ENCODE peak calls at places on chromosome 22, in six cellular contexts. S is right lobe of liver, Y is RWPE1, D is left ventricle myocardium inferior, K is OCI-LY7, A is psoas muscle. M is an unnamed sample.

GRCh38 chr22:45597460-45598192 is 74.0 kb upstream of the ATXN10 start:
- DNase-seq in K (no peak), A (peak), Y (no peak), S (no peak), D (no peak), M (no peak)

GRCh38 chr22:50585238-50585637 is 2.6 kb upstream of the CHKB start:
- DNase-seq in D (no peak), Y (no peak), S (no peak), K (no peak), A (no peak), M (no peak)

GRCh38 chr22:20268350-20269012 is 363 bp upstream of the RTN4R start:
- DNase-seq in S (peak), Y (peak), A (peak), K (peak), D (peak), M (peak)

GRCh38 chr22:35348026-35348590 is 32.8 kb upstream of the HMOX1 start:
- DNase-seq in Y (no peak), S (no peak), D (no peak), K (no peak), A (no peak), M (no peak)

GRCh38 chr22:35838849-35839646 is 121.4 kb downstream of the APOL5 start:
- DNase-seq in S (no peak), K (peak), Y (peak), A (no peak), D (no peak), M (peak)

GRCh38 chr22:47835726-47836125 is 1073.3 kb downstream of the TBC1D22A start:
- DNase-seq in S (no peak), D (no peak), Y (peak), K (no peak), A (no peak), M (peak)

GRCh38 chr22:43477151-43477725 is 65.4 kb downstream of the MPPED1 start:
- DNase-seq in S (no peak), K (no peak), A (no peak), D (no peak), Y (no peak), M (no peak)

GRCh38 chr22:42437488-42438292 is 5.5 kb upstream of the NFAM1 start:
- DNase-seq in D (peak), Y (peak), S (peak), A (peak), K (peak), M (peak)

GRCh38 chr22:23370251-23370650 is 189.9 kb downstream of the BCR start:
- DNase-seq in K (no peak), S (no peak), Y (no peak), D (no peak), A (no peak), M (no peak)

GRCh38 chr22:23533328-23533762 is 46.7 kb downstream of the IGLL1 start:
- DNase-seq in K (peak), S (no peak), D (no peak), Y (peak), A (peak), M (peak)

GRCh38 chr22:47296405-47297260 is 534.2 kb downstream of the TBC1D22A start:
- DNase-seq in K (no peak), D (no peak), A (no peak), Y (no peak), S (no peak), M (no peak)

GRCh38 chr22:44335066-44335839 is 22.5 kb upstream of the SHISAL1 start:
- DNase-seq in S (no peak), A (no peak), K (no peak), Y (no peak), D (no peak), M (no peak)

GRCh38 chr22:42187646-42188045 is 57.0 kb upstream of the CYP2D6 start:
- DNase-seq in D (no peak), Y (no peak), S (no peak), A (no peak), K (no peak), M (no peak)

GRCh38 chr22:50531546-50532352 is 1.9 kb upstream of the TYMP start:
- DNase-seq in S (peak), A (peak), D (peak), Y (no peak), K (peak), M (peak)

GRCh38 chr22:45877036-45877380 is 100.0 kb downstream of the WNT7B start:
- DNase-seq in A (no peak), K (no peak), Y (no peak), S (no peak), D (no peak), M (no peak)

GRCh38 chr22:41288245-41288946 is 2.4 kb upstream of the RANGAP1 start:
- DNase-seq in A (no peak), Y (peak), K (no peak), D (no peak), S (peak), M (peak)

GRCh38 chr22:17698948-17699347 is 60.4 kb downstream of the BCL2L13 start:
- DNase-seq in Y (no peak), A (no peak), S (no peak), D (no peak), K (no peak), M (no peak)
- TF ChIP-seq CTCF in Y (no peak), A (no peak), S (no peak), D (no peak), K (no peak), M (no peak)

DNA sequence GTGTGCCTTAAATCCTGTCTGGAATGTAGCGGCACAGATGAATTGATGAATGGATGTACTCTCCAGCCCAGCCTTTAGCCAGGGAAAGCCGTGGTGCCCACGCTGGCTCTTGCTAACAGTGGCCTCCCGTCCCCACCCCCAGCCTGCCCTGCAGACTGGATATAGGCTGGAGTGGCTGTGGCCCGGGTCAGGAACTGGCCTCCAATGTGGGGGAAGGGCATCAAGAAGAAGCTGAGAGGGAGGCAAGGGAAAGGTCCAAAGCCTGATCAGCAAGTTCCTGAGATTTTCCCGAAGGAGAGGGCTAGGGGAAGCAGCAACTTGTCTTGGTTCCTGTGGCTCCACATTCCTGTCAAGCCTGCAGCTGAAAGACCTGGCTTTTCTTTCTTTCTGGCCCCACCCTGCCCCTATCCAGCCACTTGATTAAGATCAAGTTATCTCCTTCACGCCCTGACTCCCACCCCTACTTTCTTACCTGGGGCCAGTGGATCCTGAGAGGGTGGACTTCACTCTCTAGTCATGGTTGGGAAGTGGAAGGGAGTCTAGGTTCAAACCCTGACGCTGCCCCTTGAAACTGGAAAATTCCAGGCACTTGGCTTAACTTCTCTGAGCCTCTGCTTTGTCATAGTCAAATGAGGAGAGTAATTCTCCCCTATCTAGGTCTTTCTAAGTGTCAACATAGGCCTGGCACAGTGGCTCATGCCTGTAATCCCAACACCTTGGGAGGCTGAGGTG is 11.0 kb upstream of the MICALL1 start:
- DNase-seq in A (no peak), Y (no peak), S (no peak), D (no peak), K (no peak), M (no peak)
- TF ChIP-seq CTCF in A (no peak), Y (no peak), S (no peak), D (no peak), K (no peak), M (no peak)

DNA sequence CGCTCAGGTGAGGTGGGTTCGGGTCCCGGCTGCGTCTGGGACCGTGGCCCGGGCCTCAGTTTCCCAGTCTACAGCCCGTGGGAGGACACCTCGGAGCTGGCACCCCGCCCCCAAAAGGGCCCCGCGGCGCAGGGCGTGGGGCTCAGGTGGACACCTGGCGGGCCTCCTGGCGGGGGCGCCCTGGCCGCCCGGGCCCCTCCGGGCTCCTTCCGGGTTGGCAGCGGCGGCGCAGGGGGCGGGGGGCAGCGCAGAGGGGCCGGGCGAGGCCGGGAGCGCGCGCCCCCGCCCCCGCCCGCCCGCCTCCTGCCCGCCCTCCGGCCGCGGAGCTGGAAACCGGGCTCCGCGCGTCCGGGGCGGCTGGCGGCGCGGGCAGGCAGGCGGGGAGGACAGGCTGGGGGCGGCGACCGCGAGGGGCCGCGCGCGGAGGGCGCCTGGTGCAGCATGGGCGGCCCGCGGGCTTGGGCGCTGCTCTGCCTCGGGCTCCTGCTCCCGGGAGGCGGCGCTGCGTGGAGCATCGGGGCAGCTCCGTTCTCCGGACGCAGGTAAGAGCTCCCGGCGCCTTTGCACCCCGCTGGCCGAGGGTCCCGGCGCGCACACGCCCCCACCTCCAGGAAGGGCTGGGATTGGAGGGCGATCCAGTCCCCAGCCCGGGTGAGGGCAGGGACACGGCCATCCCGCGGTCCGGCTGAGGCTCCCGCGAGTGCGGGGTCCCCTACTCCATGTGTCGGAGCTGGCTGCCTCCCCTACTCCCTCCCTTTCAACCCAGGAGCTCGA is at the start of gene EMID1:
- DNase-seq in D (peak), S (peak), A (no peak), Y (no peak), K (no peak), M (no peak)
- TF ChIP-seq CTCF in D (peak), S (peak), A (no peak), Y (peak), K (no peak), M (no peak)

GRCh38 chr22:26086359-26086758 is 82.9 kb upstream of the SEZ6L start:
- DNase-seq in Y (no peak), K (peak), A (no peak), S (no peak), D (no peak), M (no peak)
- TF ChIP-seq CTCF in Y (no peak), K (peak), A (peak), S (peak), D (peak), M (no peak)

M was measured in MCF 10A.